ENCODE peak calls at places on chromosomes 7 and 10, in ten cellular contexts. One of them, this sample, is unnamed.

GRCh38 chr7:156157409-156158012 is 345.2 kb upstream of the SHH start:
- DNase-seq in GM23338: no peak
- DNase-seq in prostate gland: no peak
- DNase-seq in SK-N-SH: no peak
- DNase-seq in transverse colon: no peak
- DNase-seq in stomach: no peak
- DNase-seq in SK-N-MC: no peak
- DNase-seq in GM12891: no peak
- DNase-seq in HL-60: no peak
- DNase-seq in upper lobe of left lung: no peak
- DNase-seq in this sample: no peak

GRCh38 chr7:41599760-41600159 is 103.1 kb downstream of the INHBA start:
- DNase-seq in prostate gland: no peak
- DNase-seq in transverse colon: no peak
- DNase-seq in GM23338: peak; percentile 78
- DNase-seq in upper lobe of left lung: no peak
- DNase-seq in GM12891: no peak
- DNase-seq in SK-N-SH: peak; percentile 1
- DNase-seq in SK-N-MC: no peak
- DNase-seq in HL-60: no peak
- DNase-seq in stomach: no peak
- DNase-seq in this sample: no peak

GRCh38 chr10:120729508-120729907 is 121.7 kb upstream of the WDR11 start:
- DNase-seq in prostate gland: no peak
- DNase-seq in transverse colon: no peak
- DNase-seq in GM23338: no peak
- DNase-seq in SK-N-SH: no peak
- DNase-seq in upper lobe of left lung: no peak
- DNase-seq in GM12891: no peak
- DNase-seq in stomach: no peak
- DNase-seq in SK-N-MC: no peak
- DNase-seq in HL-60: no peak
- DNase-seq in this sample: peak; percentile 14

GRCh38 chr10:128095023-128095752 is 31.0 kb downstream of the MKI67 start:
- DNase-seq in SK-N-SH: no peak
- DNase-seq in HL-60: no peak
- DNase-seq in prostate gland: no peak
- DNase-seq in SK-N-MC: no peak
- DNase-seq in GM23338: peak; percentile 20
- DNase-seq in stomach: no peak
- DNase-seq in transverse colon: peak; percentile 33
- DNase-seq in upper lobe of left lung: no peak
- DNase-seq in GM12891: no peak
- DNase-seq in this sample: no peak

GRCh38 chr7:34757570-34758110 is 99.6 kb downstream of the NPSR1 start:
- DNase-seq in GM23338: no peak
- DNase-seq in upper lobe of left lung: no peak
- DNase-seq in SK-N-MC: no peak
- DNase-seq in GM12891: no peak
- DNase-seq in transverse colon: no peak
- DNase-seq in prostate gland: no peak
- DNase-seq in HL-60: no peak
- DNase-seq in SK-N-SH: no peak
- DNase-seq in stomach: no peak
- DNase-seq in this sample: no peak

GRCh38 chr10:523925-524324 is 165.5 kb downstream of the DIP2C start:
- DNase-seq in upper lobe of left lung: peak; percentile 13
- DNase-seq in GM23338: no peak
- DNase-seq in GM12891: no peak
- DNase-seq in transverse colon: no peak
- DNase-seq in prostate gland: no peak
- DNase-seq in SK-N-SH: peak; percentile 44
- DNase-seq in SK-N-MC: no peak
- DNase-seq in stomach: no peak
- DNase-seq in HL-60: no peak
- DNase-seq in this sample: no peak

GRCh38 chr7:121966538-121967332 is 93.8 kb downstream of the PTPRZ1 start:
- DNase-seq in prostate gland: no peak
- DNase-seq in upper lobe of left lung: no peak
- DNase-seq in SK-N-SH: no peak
- DNase-seq in GM23338: no peak
- DNase-seq in SK-N-MC: no peak
- DNase-seq in stomach: no peak
- DNase-seq in HL-60: no peak
- DNase-seq in transverse colon: no peak
- DNase-seq in GM12891: no peak
- DNase-seq in this sample: no peak

GRCh38 chr7:93013471-93014061 is 104.2 kb downstream of the SAMD9 start:
- DNase-seq in SK-N-MC: no peak
- DNase-seq in SK-N-SH: no peak
- DNase-seq in stomach: no peak
- DNase-seq in transverse colon: no peak
- DNase-seq in prostate gland: no peak
- DNase-seq in upper lobe of left lung: no peak
- DNase-seq in HL-60: no peak
- DNase-seq in GM23338: no peak
- DNase-seq in GM12891: no peak
- DNase-seq in this sample: no peak

GRCh38 chr10:124678566-124679240 is 65.5 kb downstream of the FAM53B start:
- DNase-seq in SK-N-SH: no peak
- DNase-seq in GM12891: no peak
- DNase-seq in prostate gland: no peak
- DNase-seq in GM23338: no peak
- DNase-seq in HL-60: no peak
- DNase-seq in stomach: no peak
- DNase-seq in SK-N-MC: no peak
- DNase-seq in upper lobe of left lung: no peak
- DNase-seq in transverse colon: no peak
- DNase-seq in this sample: no peak

GRCh38 chr7:101947899-101948298 is 130.5 kb downstream of the CUX1 start:
- DNase-seq in SK-N-MC: no peak
- DNase-seq in SK-N-SH: peak; percentile 88
- DNase-seq in GM12891: no peak
- DNase-seq in HL-60: no peak
- DNase-seq in prostate gland: no peak
- DNase-seq in transverse colon: peak; percentile 33
- DNase-seq in GM23338: peak; percentile 56
- DNase-seq in stomach: peak; percentile 77
- DNase-seq in upper lobe of left lung: no peak
- DNase-seq in this sample: peak; percentile 80

GRCh38 chr7:101952355-101953247 is 135.2 kb downstream of the CUX1 start:
- DNase-seq in transverse colon: no peak
- DNase-seq in prostate gland: no peak
- DNase-seq in SK-N-SH: no peak
- DNase-seq in SK-N-MC: no peak
- DNase-seq in upper lobe of left lung: peak; percentile 42
- DNase-seq in GM23338: no peak
- DNase-seq in stomach: no peak
- DNase-seq in GM12891: no peak
- DNase-seq in HL-60: peak; percentile 14
- DNase-seq in this sample: peak; percentile 96

GRCh38 chr7:101948650-101949049 is 131.2 kb downstream of the CUX1 start:
- DNase-seq in stomach: no peak
- DNase-seq in GM12891: no peak
- DNase-seq in GM23338: no peak
- DNase-seq in SK-N-MC: no peak
- DNase-seq in transverse colon: no peak
- DNase-seq in upper lobe of left lung: no peak
- DNase-seq in prostate gland: no peak
- DNase-seq in HL-60: no peak
- DNase-seq in SK-N-SH: no peak
- DNase-seq in this sample: no peak

GRCh38 chr7:101951757-101952156 is 134.3 kb downstream of the CUX1 start:
- DNase-seq in GM23338: no peak
- DNase-seq in transverse colon: no peak
- DNase-seq in stomach: no peak
- DNase-seq in SK-N-SH: no peak
- DNase-seq in HL-60: no peak
- DNase-seq in prostate gland: no peak
- DNase-seq in GM12891: no peak
- DNase-seq in upper lobe of left lung: no peak
- DNase-seq in SK-N-MC: no peak
- DNase-seq in this sample: no peak

DNA sequence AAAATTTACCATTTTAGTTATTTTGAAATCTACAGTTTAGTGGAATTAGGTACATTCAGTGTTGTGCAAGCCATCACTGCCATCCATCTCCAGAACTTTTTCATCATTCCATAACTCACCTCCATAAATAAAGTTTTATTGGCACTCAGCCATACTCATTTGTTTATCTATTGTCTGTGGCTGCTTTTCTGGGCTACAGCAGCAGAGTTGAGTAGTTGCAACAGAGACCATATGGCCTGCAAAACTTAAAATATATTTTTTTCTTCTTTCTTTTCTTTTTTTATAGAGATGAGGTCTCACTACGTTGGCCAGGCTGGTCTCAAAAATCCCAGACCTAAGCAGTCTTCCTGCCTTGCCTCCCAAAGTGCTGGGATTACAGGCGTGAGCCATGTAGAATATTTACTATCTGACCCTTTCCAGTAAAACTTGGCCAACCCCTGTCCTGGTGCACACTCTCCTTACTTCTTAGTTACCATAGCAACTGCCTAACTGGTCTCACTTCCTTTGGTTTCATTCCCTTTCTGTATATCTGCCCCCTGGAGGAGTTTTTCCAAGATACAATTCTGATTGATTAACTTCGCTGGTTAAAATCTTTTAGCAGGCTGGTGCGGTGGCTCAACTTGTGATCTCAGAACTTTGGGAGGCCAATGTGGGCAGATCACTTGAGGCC is 133.2 kb downstream of the CUX1 start:
- DNase-seq in SK-N-MC: no peak
- DNase-seq in transverse colon: no peak
- DNase-seq in GM12891: no peak
- DNase-seq in GM23338: peak; percentile 87
- DNase-seq in SK-N-SH: no peak
- DNase-seq in upper lobe of left lung: no peak
- DNase-seq in HL-60: no peak
- DNase-seq in stomach: no peak
- DNase-seq in prostate gland: no peak
- DNase-seq in this sample: peak; percentile 62
- TF ChIP-seq POLR2AphosphoS5 in SK-N-MC: no peak
- TF ChIP-seq POLR2AphosphoS5 in transverse colon: no peak
- TF ChIP-seq POLR2AphosphoS5 in GM12891: no peak
- TF ChIP-seq POLR2AphosphoS5 in GM23338: no peak
- TF ChIP-seq POLR2AphosphoS5 in SK-N-SH: no peak
- TF ChIP-seq POLR2AphosphoS5 in upper lobe of left lung: no peak
- TF ChIP-seq POLR2AphosphoS5 in HL-60: no peak
- TF ChIP-seq POLR2AphosphoS5 in stomach: no peak
- TF ChIP-seq POLR2AphosphoS5 in prostate gland: no peak
- TF ChIP-seq POLR2AphosphoS5 in this sample: no peak

DNA sequence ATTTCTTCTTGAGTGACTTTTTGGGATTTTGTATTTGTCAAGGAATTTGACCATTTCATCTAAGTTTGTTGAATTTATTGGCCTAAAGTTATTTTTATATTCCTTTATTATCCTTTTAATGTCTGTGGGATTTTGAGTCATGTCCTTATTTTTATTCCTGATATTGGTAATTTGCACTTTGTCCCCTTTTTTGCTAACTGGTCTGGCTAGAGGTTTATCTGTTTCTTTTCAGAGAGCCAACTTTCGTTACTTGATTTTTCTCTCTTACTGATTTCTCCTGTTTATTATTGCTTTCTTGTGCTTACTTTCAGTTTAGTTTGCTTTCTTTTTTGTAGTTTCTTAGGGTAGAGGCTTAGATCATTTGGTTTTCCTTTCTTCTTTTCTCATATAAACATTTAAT is 14.6 kb downstream of the MGMT start:
- DNase-seq in upper lobe of left lung: no peak
- DNase-seq in transverse colon: no peak
- DNase-seq in SK-N-SH: no peak
- DNase-seq in HL-60: no peak
- DNase-seq in GM23338: no peak
- DNase-seq in prostate gland: no peak
- DNase-seq in SK-N-MC: no peak
- DNase-seq in stomach: no peak
- DNase-seq in GM12891: no peak
- DNase-seq in this sample: no peak
- TF ChIP-seq POLR2AphosphoS5 in upper lobe of left lung: no peak
- TF ChIP-seq POLR2AphosphoS5 in transverse colon: no peak
- TF ChIP-seq POLR2AphosphoS5 in SK-N-SH: no peak
- TF ChIP-seq POLR2AphosphoS5 in HL-60: no peak
- TF ChIP-seq POLR2AphosphoS5 in GM23338: no peak
- TF ChIP-seq POLR2AphosphoS5 in prostate gland: no peak
- TF ChIP-seq POLR2AphosphoS5 in SK-N-MC: no peak
- TF ChIP-seq POLR2AphosphoS5 in stomach: no peak
- TF ChIP-seq POLR2AphosphoS5 in GM12891: no peak
- TF ChIP-seq POLR2AphosphoS5 in this sample: no peak

DNA sequence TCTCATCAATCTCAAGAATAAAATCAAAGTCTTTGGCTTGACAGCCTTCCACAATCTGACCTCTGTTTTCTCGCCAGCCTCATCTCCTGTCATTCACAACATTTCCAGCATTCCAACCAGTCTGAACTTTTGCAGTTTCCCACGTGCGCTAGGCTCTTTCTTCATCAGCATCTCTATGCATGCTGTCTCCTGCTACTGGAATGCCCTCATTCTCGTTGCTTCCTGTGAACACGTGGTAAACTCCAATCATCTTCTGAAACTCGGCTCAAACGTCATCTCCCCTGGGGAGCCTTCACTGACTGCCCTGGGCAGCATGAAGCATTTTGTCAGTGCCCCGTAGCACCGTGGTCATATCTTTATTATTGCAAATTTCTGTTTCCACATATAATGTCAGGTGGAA is 12.2 kb upstream of the RSBN1L start:
- DNase-seq in upper lobe of left lung: no peak
- DNase-seq in GM12891: no peak
- DNase-seq in stomach: no peak
- DNase-seq in HL-60: no peak
- DNase-seq in SK-N-SH: no peak
- DNase-seq in GM23338: peak; percentile 87
- DNase-seq in transverse colon: no peak
- DNase-seq in SK-N-MC: no peak
- DNase-seq in prostate gland: peak; percentile 22
- DNase-seq in this sample: no peak
- TF ChIP-seq POLR2AphosphoS5 in upper lobe of left lung: no peak
- TF ChIP-seq POLR2AphosphoS5 in GM12891: no peak
- TF ChIP-seq POLR2AphosphoS5 in stomach: no peak
- TF ChIP-seq POLR2AphosphoS5 in HL-60: no peak
- TF ChIP-seq POLR2AphosphoS5 in SK-N-SH: no peak
- TF ChIP-seq POLR2AphosphoS5 in GM23338: no peak
- TF ChIP-seq POLR2AphosphoS5 in transverse colon: no peak
- TF ChIP-seq POLR2AphosphoS5 in SK-N-MC: no peak
- TF ChIP-seq POLR2AphosphoS5 in prostate gland: peak; percentile 21
- TF ChIP-seq POLR2AphosphoS5 in this sample: no peak

DNA sequence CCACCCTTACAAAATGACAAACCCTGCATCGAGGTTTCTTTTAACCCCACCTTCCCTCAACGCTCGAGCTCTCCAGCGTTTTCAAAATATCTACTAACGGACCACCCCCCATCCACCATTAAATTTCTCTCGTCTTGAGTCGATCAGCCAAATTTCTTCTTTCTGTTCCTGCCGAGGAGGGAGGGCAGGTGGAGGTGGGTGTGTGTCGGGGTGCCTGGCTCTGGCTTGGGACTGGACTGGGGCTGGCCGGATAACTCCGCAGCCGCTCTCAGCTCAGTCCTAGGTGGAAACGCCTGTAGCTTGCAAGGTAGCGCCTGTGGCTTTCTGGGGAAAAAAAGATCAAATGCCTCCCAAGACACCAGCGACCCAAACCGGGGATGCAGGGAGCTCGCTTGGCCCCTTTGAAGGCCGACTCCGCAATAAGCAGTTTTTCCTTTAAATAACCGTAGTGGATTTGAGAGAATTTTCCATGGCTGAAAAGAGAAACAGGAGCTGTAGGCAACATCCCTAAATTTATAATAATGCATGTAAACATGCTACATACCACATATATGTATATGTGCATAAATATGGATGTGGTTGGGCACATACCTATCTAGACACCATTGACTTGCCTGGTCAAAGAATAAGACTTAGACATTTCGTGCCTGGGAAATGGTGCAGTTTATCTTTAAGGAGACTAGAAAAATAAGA is 1.9 kb upstream of the TMEM178B start:
- DNase-seq in upper lobe of left lung: no peak
- DNase-seq in GM12891: no peak
- DNase-seq in stomach: no peak
- DNase-seq in SK-N-SH: peak; percentile 67
- DNase-seq in SK-N-MC: no peak
- DNase-seq in GM23338: peak; percentile 68
- DNase-seq in HL-60: no peak
- DNase-seq in transverse colon: no peak
- DNase-seq in prostate gland: no peak
- DNase-seq in this sample: no peak
- TF ChIP-seq POLR2AphosphoS5 in upper lobe of left lung: no peak
- TF ChIP-seq POLR2AphosphoS5 in GM12891: no peak
- TF ChIP-seq POLR2AphosphoS5 in stomach: no peak
- TF ChIP-seq POLR2AphosphoS5 in SK-N-SH: no peak
- TF ChIP-seq POLR2AphosphoS5 in SK-N-MC: no peak
- TF ChIP-seq POLR2AphosphoS5 in GM23338: no peak
- TF ChIP-seq POLR2AphosphoS5 in HL-60: no peak
- TF ChIP-seq POLR2AphosphoS5 in transverse colon: no peak
- TF ChIP-seq POLR2AphosphoS5 in prostate gland: no peak
- TF ChIP-seq POLR2AphosphoS5 in this sample: no peak